ENCODE peak calls at places on chromosomes 13 and 19, in nine cellular contexts. D, J, O, M, A, P, G, I and E are unnamed samples.

GRCh38 chr13:93233997-93234416 is 7.4 kb downstream of the GPC6 start:
- DNase-seq in G (no peak), A (no peak), P (no peak), D (no peak), O (no peak), J (peak; percentile 86), M (no peak), I (no peak), E (no peak)

GRCh38 chr19:15869109-15869555 is 28.7 kb downstream of the CYP4F2 start:
- DNase-seq in G (peak; percentile 72), D (peak; percentile 7), P (peak; percentile 64), I (no peak), J (peak; percentile 46), O (peak; percentile 60), A (peak; percentile 36), M (no peak), E (no peak)

GRCh38 chr13:48159436-48160225 is 64.7 kb upstream of the MED4 start:
- DNase-seq in P (no peak), I (peak; percentile 26), J (no peak), D (no peak), A (no peak), O (no peak), G (no peak), M (no peak), E (no peak)

GRCh38 chr13:30841161-30841560 is 64.9 kb upstream of the MEDAG start:
- DNase-seq in J (no peak), O (no peak), D (no peak), A (no peak), I (no peak), P (no peak), G (no peak), M (no peak), E (no peak)

GRCh38 chr19:42419309-42419708 is 7.9 kb downstream of the LIPE start:
- DNase-seq in G (no peak), A (no peak), D (no peak), I (no peak), P (no peak), M (no peak), J (no peak), O (no peak), E (no peak)

GRCh38 chr13:37884026-37884425 is 14.5 kb upstream of the TRPC4 start:
- DNase-seq in M (no peak), P (no peak), A (no peak), G (no peak), J (no peak), I (no peak), O (no peak), D (no peak), E (no peak)

GRCh38 chr19:927044-927706 is 1.3 kb downstream of the ARID3A start:
- DNase-seq in G (no peak), O (peak; percentile 78), A (peak; percentile 71), P (peak; percentile 85), D (no peak), M (peak; percentile 72), I (no peak), J (peak; percentile 73), E (peak; percentile 82)

GRCh38 chr19:6108721-6109633 is 1.3 kb downstream of the RFX2 start:
- DNase-seq in G (no peak), D (no peak), J (peak; percentile 64), O (peak; percentile 60), I (peak; percentile 62), A (peak; percentile 77), P (peak; percentile 42), M (peak; percentile 45), E (no peak)

GRCh38 chr19:34237283-34237682 is 17.1 kb upstream of the GARRE1 start:
- DNase-seq in I (no peak), A (no peak), O (no peak), G (no peak), P (no peak), J (no peak), M (no peak), D (no peak), E (no peak)

GRCh38 chr19:34237939-34238338 is 16.4 kb upstream of the GARRE1 start:
- DNase-seq in M (no peak), J (no peak), P (no peak), A (no peak), I (no peak), G (no peak), D (no peak), O (no peak), E (no peak)

GRCh38 chr19:34244611-34245299 is 9.6 kb upstream of the GARRE1 start:
- DNase-seq in G (no peak), O (no peak), J (no peak), A (no peak), M (no peak), P (no peak), D (no peak), I (no peak), E (no peak)

GRCh38 chr19:34243876-34244578 is 10.3 kb upstream of the GARRE1 start:
- DNase-seq in O (no peak), D (no peak), J (no peak), M (no peak), A (no peak), I (no peak), P (no peak), G (no peak), E (no peak)

DNA sequence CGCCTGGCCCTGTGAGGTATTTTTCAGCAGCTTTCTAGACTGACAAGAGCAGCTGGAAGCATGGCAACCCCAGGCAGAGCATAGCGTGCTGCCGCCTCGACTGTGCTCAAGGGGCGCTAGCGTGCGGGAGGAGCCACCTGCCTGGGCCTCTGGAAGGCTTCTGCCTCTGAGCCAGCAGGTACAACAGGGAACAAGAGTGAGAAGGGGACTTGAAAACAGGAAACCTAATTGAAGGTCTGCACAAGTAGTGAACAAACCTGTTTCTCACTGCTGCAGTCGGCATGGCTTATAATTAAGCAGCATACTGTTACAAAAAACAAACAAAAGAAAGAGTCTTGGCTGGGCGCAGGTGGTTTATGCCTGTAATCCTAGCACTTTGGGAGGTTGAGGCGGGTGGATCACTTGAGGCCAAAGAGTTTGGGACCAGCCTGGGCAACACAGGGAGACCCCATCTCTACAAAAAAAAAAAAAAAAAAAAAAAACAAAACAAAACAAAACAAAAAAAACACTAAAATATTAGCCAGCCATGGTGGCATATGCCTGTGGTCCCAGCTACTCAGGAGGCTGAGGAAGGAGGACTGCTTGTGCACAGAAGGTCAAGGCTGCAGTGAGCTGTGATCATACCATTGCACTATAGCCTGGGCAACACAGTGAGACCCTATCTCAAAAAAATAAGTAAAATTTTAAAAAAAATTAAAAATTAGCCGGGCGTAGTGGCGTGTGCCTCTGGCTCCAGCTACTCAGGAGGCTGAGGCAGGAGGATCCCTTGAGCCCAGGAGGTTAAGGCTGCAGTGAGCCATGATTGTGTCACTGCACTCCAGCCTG is 12.6 kb upstream of the GARRE1 start:
- DNase-seq in O (peak; percentile 68), I (no peak), M (peak; percentile 74), D (no peak), G (peak; percentile 59), A (no peak), P (peak; percentile 83), J (peak; percentile 93), E (no peak)
- TF ChIP-seq CTCF in O (no peak), I (peak; percentile 24), M (peak; percentile 42), D (peak; percentile 64), G (peak; percentile 33), A (no peak), P (peak; percentile 25), J (peak; percentile 82), E (no peak)

GRCh38 chr19:38284422-38284821 is 19.6 kb upstream of the C19orf33 start:
- DNase-seq in I (no peak), M (no peak), A (no peak), G (no peak), O (no peak), J (no peak), P (no peak), D (no peak), E (no peak)

GRCh38 chr19:38280030-38280921 is 15.9 kb downstream of the SPINT2 start:
- DNase-seq in I (no peak), D (no peak), J (no peak), A (no peak), G (no peak), P (no peak), M (no peak), O (no peak), E (no peak)

GRCh38 chr19:38281820-38282566 is 17.6 kb downstream of the SPINT2 start:
- DNase-seq in A (no peak), G (no peak), J (no peak), O (no peak), P (no peak), M (no peak), D (no peak), I (no peak), E (no peak)

GRCh38 chr19:38285567-38285966 is 18.5 kb upstream of the C19orf33 start:
- DNase-seq in I (no peak), O (no peak), P (no peak), J (no peak), D (no peak), G (no peak), A (no peak), M (no peak), E (no peak)

GRCh38 chr19:38283261-38283660 is 18.9 kb downstream of the SPINT2 start:
- DNase-seq in J (no peak), M (no peak), G (no peak), A (no peak), I (no peak), O (no peak), P (no peak), D (no peak), E (no peak)
- TF ChIP-seq CTCF in J (no peak), M (no peak), G (no peak), A (no peak), I (no peak), O (no peak), P (no peak), D (no peak), E (no peak)

DNA sequence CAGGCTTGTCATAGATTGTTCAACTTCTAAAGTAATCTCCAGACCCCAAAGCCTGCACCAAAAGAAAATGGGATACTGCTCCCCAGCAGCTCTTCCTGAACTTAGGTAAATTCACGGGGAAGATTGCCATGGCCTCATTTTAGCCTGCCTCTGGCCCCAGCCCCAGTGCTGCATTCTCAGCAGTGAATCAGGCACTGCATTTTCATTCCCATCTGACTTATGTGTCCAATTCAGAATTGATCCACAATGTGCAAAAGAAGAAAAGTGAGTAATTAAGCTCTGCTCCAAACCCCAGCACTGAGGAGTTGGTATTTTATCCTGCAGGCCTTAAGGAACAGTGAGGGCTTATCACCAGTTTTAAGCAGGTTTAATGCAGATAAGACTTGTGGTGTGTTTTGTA is 176.4 kb downstream of the KCTD12 start:
- DNase-seq in I (peak; percentile 18), O (no peak), J (no peak), A (no peak), P (no peak), G (no peak), M (no peak), D (no peak), E (no peak)
- TF ChIP-seq CTCF in I (no peak), O (no peak), J (no peak), A (no peak), P (no peak), G (no peak), M (no peak), D (no peak), E (no peak)

GRCh38 chr13:27037571-27037970 is 134.0 kb downstream of the USP12 start:
- DNase-seq in J (no peak), A (no peak), M (no peak), D (no peak), P (no peak), G (no peak), I (no peak), O (no peak), E (no peak)

GRCh38 chr13:27034678-27035111 is 136.9 kb downstream of the USP12 start:
- DNase-seq in O (no peak), A (no peak), I (no peak), J (peak; percentile 63), M (no peak), G (no peak), P (no peak), D (no peak), E (no peak)

GRCh38 chr13:27037171-27037570 is 134.4 kb downstream of the USP12 start:
- DNase-seq in P (no peak), I (no peak), G (no peak), D (no peak), J (no peak), A (no peak), M (no peak), O (no peak), E (no peak)

GRCh38 chr13:27035892-27036235 is 135.7 kb downstream of the USP12 start:
- DNase-seq in A (no peak), I (peak; percentile 74), D (peak; percentile 61), J (no peak), M (no peak), G (peak; percentile 48), P (no peak), O (no peak), E (no peak)

GRCh38 chr13:27036236-27036981 is 135.2 kb downstream of the USP12 start:
- DNase-seq in D (no peak), P (no peak), J (no peak), I (no peak), A (no peak), O (no peak), M (no peak), G (peak; percentile 32), E (no peak)
- TF ChIP-seq CTCF in D (no peak), P (no peak), J (no peak), I (no peak), A (no peak), O (no peak), M (no peak), G (no peak), E (no peak)